ENCODE peak calls at places on chromosomes 13 and 19, in five cellular contexts. O, M, P, N and R are unnamed samples.

GRCh38 chr19:50835103-50835784 is 1.9 kb upstream of the KLK15 start:
- DNase-seq in O (no peak), M (peak), P (peak), N (no peak), R (no peak)

GRCh38 chr19:22619932-22620331 is 14.2 kb upstream of the ZNF492 start:
- DNase-seq in O (no peak), M (no peak), P (no peak), N (no peak), R (no peak)

GRCh38 chr19:29645911-29646310 is 19.4 kb upstream of the PLEKHF1 start:
- DNase-seq in O (no peak), M (no peak), P (no peak), N (peak), R (no peak)

GRCh38 chr13:52085416-52085815 is 43.5 kb downstream of the NEK5 start:
- DNase-seq in O (no peak), M (no peak), P (no peak), N (peak), R (no peak)

GRCh38 chr13:110546389-110546788 is 15.1 kb downstream of the RAB20 start:
- DNase-seq in O (no peak), M (no peak), P (no peak), N (no peak), R (no peak)

GRCh38 chr13:33312150-33312908 is 26.8 kb upstream of the STARD13 start:
- DNase-seq in O (peak), M (no peak), P (peak), N (peak), R (no peak)

GRCh38 chr13:94239135-94239534 is 240.3 kb downstream of the DCT start:
- DNase-seq in O (no peak), M (no peak), P (no peak), N (peak), R (no peak)

GRCh38 chr19:4066176-4066606 is 508 bp downstream of the ZBTB7A start:
- DNase-seq in O (no peak), M (peak), P (no peak), N (no peak), R (no peak)

GRCh38 chr13:26500618-26501320 is 56.7 kb upstream of the WASF3 start:
- DNase-seq in O (no peak), M (no peak), P (no peak), N (no peak), R (no peak)

GRCh38 chr13:32910530-32910929 is 105.7 kb upstream of the KL start:
- DNase-seq in O (no peak), M (no peak), P (no peak), N (no peak), R (no peak)

GRCh38 chr19:56983148-56983547 is 136.6 kb upstream of the USP29 start:
- DNase-seq in O (no peak), M (no peak), P (no peak), N (no peak), R (no peak)

GRCh38 chr19:48480151-48480475 is 10.9 kb downstream of the CYTH2 start:
- DNase-seq in O (no peak), M (peak), P (peak), N (no peak), R (no peak)

GRCh38 chr13:100423375-100423774 is 165.2 kb downstream of the GGACT start:
- DNase-seq in O (no peak), M (no peak), P (no peak), N (no peak), R (no peak)

GRCh38 chr19:42089772-42090171 is 13.8 kb downstream of the ZNF574 start:
- DNase-seq in O (no peak), M (no peak), P (no peak), N (no peak), R (no peak)

GRCh38 chr13:33644607-33645543 is 173.1 kb upstream of the RFC3 start:
- DNase-seq in O (no peak), M (no peak), P (no peak), N (no peak), R (no peak)

GRCh38 chr13:81779896-81780295 is 1439.0 kb upstream of the SPRY2 start:
- DNase-seq in O (no peak), M (no peak), P (no peak), N (no peak), R (no peak)

GRCh38 chr19:48539503-48540096 is 12.4 kb upstream of the SULT2B1 start:
- DNase-seq in O (no peak), M (peak), P (no peak), N (peak), R (peak)

GRCh38 chr19:43789029-43789428 is 8.3 kb upstream of the KCNN4 start:
- DNase-seq in O (no peak), M (no peak), P (peak), N (no peak), R (no peak)

GRCh38 chr13:90105881-90106496 is 1241.5 kb upstream of the MIR17HG start:
- DNase-seq in O (no peak), M (no peak), P (no peak), N (peak), R (no peak)

GRCh38 chr19:14006766-14007562 is 844 bp upstream of the RFX1 start:
- DNase-seq in O (peak), M (no peak), P (peak), N (peak), R (peak)

GRCh38 chr13:113489549-113490495 is 689 bp downstream of the DCUN1D2 start:
- DNase-seq in O (peak), M (peak), P (peak), N (peak), R (peak)

GRCh38 chr19:53394974-53395839 is at the start of gene ZNF765:
- DNase-seq in O (peak), M (peak), P (peak), N (peak), R (peak)
- TF ChIP-seq CTCF in O (peak), M (peak), P (peak), N (peak), R (no peak)

GRCh38 chr19:18119243-18120105 is 21.9 kb downstream of the MAST3 start:
- DNase-seq in O (no peak), M (no peak), P (peak), N (no peak), R (no peak)
- H3K27ac ChIP-seq in O (peak), M (peak), P (no peak), N (no peak), R (peak)

GRCh38 chr13:75494491-75494890 is 12.5 kb upstream of the TBC1D4 start:
- DNase-seq in O (no peak), M (no peak), P (no peak), N (peak), R (no peak)

GRCh38 chr13:75489502-75490263 is 7.7 kb upstream of the TBC1D4 start:
- DNase-seq in O (peak), M (peak), P (no peak), N (no peak), R (peak)

GRCh38 chr13:75495938-75496337 is 14.0 kb upstream of the TBC1D4 start:
- DNase-seq in O (no peak), M (no peak), P (no peak), N (peak), R (no peak)

GRCh38 chr13:75493156-75493555 is 11.2 kb upstream of the TBC1D4 start:
- DNase-seq in O (no peak), M (no peak), P (no peak), N (no peak), R (no peak)

GRCh38 chr13:75492389-75492788 is 10.4 kb upstream of the TBC1D4 start:
- DNase-seq in O (no peak), M (no peak), P (no peak), N (peak), R (no peak)
- TF ChIP-seq CTCF in O (no peak), M (no peak), P (no peak), N (no peak), R (no peak)

GRCh38 chr19:35249848-35250711 is 1.3 kb downstream of the LSR start:
- DNase-seq in O (no peak), M (peak), P (no peak), N (no peak), R (peak)
- H3K27ac ChIP-seq in O (no peak), M (peak), P (no peak), N (no peak), R (no peak)

DNA sequence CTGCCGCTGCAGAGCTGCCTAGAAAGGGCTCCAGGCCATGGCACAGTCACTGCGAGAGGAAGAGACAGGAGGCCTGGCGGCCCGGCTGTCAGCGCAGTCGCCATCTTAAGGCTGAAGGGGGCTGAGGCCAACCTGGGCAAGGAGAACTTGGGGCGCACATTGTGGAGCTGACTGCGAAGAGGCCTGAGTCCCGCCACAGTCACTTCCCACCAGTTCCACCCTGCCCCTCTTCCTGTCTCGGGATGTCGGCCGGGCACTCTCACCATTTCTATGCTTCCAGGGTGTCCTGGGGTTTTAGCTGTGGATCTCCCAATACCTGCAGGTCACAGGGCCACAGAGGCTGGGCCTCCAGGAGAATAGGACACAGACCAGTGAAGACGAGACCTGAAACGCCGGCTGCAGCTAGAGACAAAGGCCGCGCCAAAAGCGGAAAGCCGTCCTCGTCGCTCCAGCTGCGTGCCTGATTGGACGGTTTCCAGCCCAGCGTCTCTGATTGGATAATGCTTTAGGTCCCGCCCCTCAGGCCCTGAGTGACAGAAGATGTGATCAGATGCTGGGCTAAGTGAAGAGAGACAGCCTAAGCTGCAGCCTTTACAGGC is 71.1 kb downstream of the ZNF486 start:
- DNase-seq in O (peak), M (peak), P (peak), N (peak), R (peak)
- TF ChIP-seq CTCF in O (no peak), M (no peak), P (no peak), N (peak), R (no peak)

GRCh38 chr19:1860133-1860775 is 3.1 kb downstream of the KLF16 start:
- DNase-seq in O (no peak), M (peak), P (peak), N (peak), R (no peak)

GRCh38 chr19:1861599-1862031 is 1.8 kb downstream of the KLF16 start:
- DNase-seq in O (no peak), M (peak), P (no peak), N (no peak), R (no peak)

GRCh38 chr19:1862068-1862423 is 1.3 kb downstream of the KLF16 start:
- DNase-seq in O (no peak), M (no peak), P (no peak), N (no peak), R (no peak)

GRCh38 chr19:1862424-1863307 is 713 bp downstream of the KLF16 start:
- DNase-seq in O (no peak), M (no peak), P (peak), N (no peak), R (no peak)

GRCh38 chr19:1860821-1861598 is 2.4 kb downstream of the KLF16 start:
- DNase-seq in O (no peak), M (peak), P (no peak), N (no peak), R (no peak)
- H3K27ac ChIP-seq in O (peak), M (peak), P (no peak), N (peak), R (no peak)

GRCh38 chr13:76307157-76307556 is 579.0 kb downstream of the KCTD12 start:
- DNase-seq in O (no peak), M (no peak), P (no peak), N (peak), R (no peak)
- TF ChIP-seq CTCF in O (no peak), M (no peak), P (no peak), N (peak), R (no peak)

GRCh38 chr19:7602935-7603497 is 7.4 kb downstream of the CAMSAP3 start:
- DNase-seq in O (no peak), M (no peak), P (no peak), N (no peak), R (no peak)

GRCh38 chr19:7603919-7604318 is 8.3 kb downstream of the CAMSAP3 start:
- DNase-seq in O (no peak), M (no peak), P (no peak), N (no peak), R (no peak)

GRCh38 chr19:7600721-7601120 is 5.1 kb downstream of the CAMSAP3 start:
- DNase-seq in O (no peak), M (no peak), P (no peak), N (no peak), R (no peak)

GRCh38 chr19:7605490-7606222 is 10.0 kb downstream of the CAMSAP3 start:
- DNase-seq in O (no peak), M (peak), P (peak), N (no peak), R (no peak)

GRCh38 chr19:7602240-7602934 is 6.7 kb downstream of the CAMSAP3 start:
- DNase-seq in O (no peak), M (no peak), P (no peak), N (no peak), R (peak)
- H3K27ac ChIP-seq in O (peak), M (no peak), P (no peak), N (no peak), R (no peak)